ENCODE peak calls at places on chromosomes 12 and 14, in nine cellular contexts. One of them, this sample, is unnamed.

GRCh38 chr12:120367252-120367923 is 1.6 kb downstream of the MSI1 start:
- DNase-seq in esophagus squamous epithelium: no peak
- DNase-seq in AG04450: no peak
- DNase-seq in breast epithelium: no peak
- DNase-seq in uterus: no peak
- DNase-seq in MCF 10A: no peak
- DNase-seq in CD4-positive, alpha-beta T cell: no peak
- DNase-seq in GM12864: no peak
- DNase-seq in endothelial cell: peak
- DNase-seq in this sample: peak

GRCh38 chr14:46197856-46198255 is 453.7 kb downstream of the RPL10L start:
- DNase-seq in endothelial cell: no peak
- DNase-seq in breast epithelium: no peak
- DNase-seq in CD4-positive, alpha-beta T cell: no peak
- DNase-seq in uterus: no peak
- DNase-seq in MCF 10A: no peak
- DNase-seq in esophagus squamous epithelium: no peak
- DNase-seq in AG04450: no peak
- DNase-seq in GM12864: no peak
- DNase-seq in this sample: no peak

GRCh38 chr12:123494124-123494843 is 36.3 kb downstream of the SNRNP35 start:
- DNase-seq in breast epithelium: no peak
- DNase-seq in endothelial cell: no peak
- DNase-seq in esophagus squamous epithelium: no peak
- DNase-seq in AG04450: no peak
- DNase-seq in uterus: no peak
- DNase-seq in CD4-positive, alpha-beta T cell: no peak
- DNase-seq in MCF 10A: no peak
- DNase-seq in GM12864: no peak
- DNase-seq in this sample: no peak

GRCh38 chr12:90978117-90978770 is 23.3 kb upstream of the CCER1 start:
- DNase-seq in breast epithelium: no peak
- DNase-seq in endothelial cell: no peak
- DNase-seq in uterus: no peak
- DNase-seq in GM12864: peak
- DNase-seq in AG04450: peak
- DNase-seq in CD4-positive, alpha-beta T cell: no peak
- DNase-seq in esophagus squamous epithelium: no peak
- DNase-seq in MCF 10A: peak
- DNase-seq in this sample: no peak

GRCh38 chr14:55530464-55530863 is 49.5 kb upstream of the KTN1 start:
- DNase-seq in breast epithelium: no peak
- DNase-seq in CD4-positive, alpha-beta T cell: no peak
- DNase-seq in MCF 10A: no peak
- DNase-seq in uterus: no peak
- DNase-seq in esophagus squamous epithelium: no peak
- DNase-seq in GM12864: no peak
- DNase-seq in endothelial cell: no peak
- DNase-seq in AG04450: no peak
- DNase-seq in this sample: no peak

GRCh38 chr12:83408168-83408567 is 721.5 kb downstream of the TMTC2 start:
- DNase-seq in CD4-positive, alpha-beta T cell: no peak
- DNase-seq in breast epithelium: no peak
- DNase-seq in AG04450: no peak
- DNase-seq in endothelial cell: no peak
- DNase-seq in uterus: no peak
- DNase-seq in MCF 10A: no peak
- DNase-seq in esophagus squamous epithelium: no peak
- DNase-seq in GM12864: no peak
- DNase-seq in this sample: no peak

GRCh38 chr12:10119072-10119471 is 10.9 kb downstream of the CLEC7A start:
- DNase-seq in endothelial cell: no peak
- DNase-seq in uterus: no peak
- DNase-seq in CD4-positive, alpha-beta T cell: no peak
- DNase-seq in GM12864: no peak
- DNase-seq in MCF 10A: peak
- DNase-seq in esophagus squamous epithelium: no peak
- DNase-seq in AG04450: no peak
- DNase-seq in breast epithelium: no peak
- DNase-seq in this sample: no peak

GRCh38 chr14:81981311-81981675 is 447.6 kb upstream of the SEL1L start:
- DNase-seq in uterus: no peak
- DNase-seq in breast epithelium: no peak
- DNase-seq in GM12864: no peak
- DNase-seq in endothelial cell: no peak
- DNase-seq in CD4-positive, alpha-beta T cell: no peak
- DNase-seq in esophagus squamous epithelium: no peak
- DNase-seq in AG04450: no peak
- DNase-seq in MCF 10A: no peak
- DNase-seq in this sample: no peak

GRCh38 chr14:61911534-61911933 is 149.3 kb downstream of the SNAPC1 start:
- DNase-seq in uterus: no peak
- DNase-seq in CD4-positive, alpha-beta T cell: peak
- DNase-seq in breast epithelium: no peak
- DNase-seq in endothelial cell: no peak
- DNase-seq in AG04450: no peak
- DNase-seq in esophagus squamous epithelium: no peak
- DNase-seq in GM12864: no peak
- DNase-seq in MCF 10A: no peak
- DNase-seq in this sample: no peak

GRCh38 chr12:89236748-89237428 is 115.4 kb downstream of the DUSP6 start:
- DNase-seq in GM12864: no peak
- DNase-seq in MCF 10A: no peak
- DNase-seq in endothelial cell: no peak
- DNase-seq in breast epithelium: no peak
- DNase-seq in CD4-positive, alpha-beta T cell: no peak
- DNase-seq in AG04450: no peak
- DNase-seq in uterus: no peak
- DNase-seq in esophagus squamous epithelium: no peak
- DNase-seq in this sample: no peak

GRCh38 chr12:52075409-52075724 is 4.1 kb upstream of the SMIM41 start:
- DNase-seq in AG04450: no peak
- DNase-seq in GM12864: no peak
- DNase-seq in CD4-positive, alpha-beta T cell: no peak
- DNase-seq in endothelial cell: no peak
- DNase-seq in uterus: no peak
- DNase-seq in breast epithelium: no peak
- DNase-seq in esophagus squamous epithelium: no peak
- DNase-seq in MCF 10A: no peak
- DNase-seq in this sample: no peak

GRCh38 chr12:59193476-59194050 is 273.3 kb upstream of the LRIG3 start:
- DNase-seq in MCF 10A: no peak
- DNase-seq in GM12864: no peak
- DNase-seq in endothelial cell: no peak
- DNase-seq in esophagus squamous epithelium: no peak
- DNase-seq in breast epithelium: no peak
- DNase-seq in uterus: no peak
- DNase-seq in CD4-positive, alpha-beta T cell: no peak
- DNase-seq in AG04450: no peak
- DNase-seq in this sample: no peak

GRCh38 chr12:131536337-131536736 is 174.6 kb upstream of the SFSWAP start:
- DNase-seq in uterus: no peak
- DNase-seq in AG04450: no peak
- DNase-seq in MCF 10A: no peak
- DNase-seq in endothelial cell: no peak
- DNase-seq in GM12864: no peak
- DNase-seq in breast epithelium: no peak
- DNase-seq in CD4-positive, alpha-beta T cell: peak
- DNase-seq in esophagus squamous epithelium: no peak
- DNase-seq in this sample: peak

GRCh38 chr14:103207038-103207403 is 83.8 kb downstream of the TNFAIP2 start:
- DNase-seq in esophagus squamous epithelium: no peak
- DNase-seq in endothelial cell: no peak
- DNase-seq in uterus: peak
- DNase-seq in AG04450: no peak
- DNase-seq in CD4-positive, alpha-beta T cell: no peak
- DNase-seq in GM12864: no peak
- DNase-seq in breast epithelium: peak
- DNase-seq in MCF 10A: no peak
- DNase-seq in this sample: no peak

GRCh38 chr12:78885466-78885865 is 20.9 kb downstream of the SYT1 start:
- DNase-seq in AG04450: no peak
- DNase-seq in CD4-positive, alpha-beta T cell: no peak
- DNase-seq in endothelial cell: no peak
- DNase-seq in breast epithelium: no peak
- DNase-seq in MCF 10A: no peak
- DNase-seq in esophagus squamous epithelium: no peak
- DNase-seq in GM12864: no peak
- DNase-seq in uterus: no peak
- DNase-seq in this sample: no peak
- TF ChIP-seq CTCF in AG04450: no peak
- TF ChIP-seq CTCF in CD4-positive, alpha-beta T cell: no peak
- TF ChIP-seq CTCF in endothelial cell: no peak
- TF ChIP-seq CTCF in breast epithelium: no peak
- TF ChIP-seq CTCF in MCF 10A: no peak
- TF ChIP-seq CTCF in esophagus squamous epithelium: no peak
- TF ChIP-seq CTCF in GM12864: no peak
- TF ChIP-seq CTCF in uterus: no peak
- TF ChIP-seq CTCF in this sample: no peak

GRCh38 chr14:100883789-100884101 is 19.8 kb downstream of the RTL1 start:
- DNase-seq in uterus: no peak
- DNase-seq in esophagus squamous epithelium: no peak
- DNase-seq in GM12864: no peak
- DNase-seq in breast epithelium: no peak
- DNase-seq in endothelial cell: no peak
- DNase-seq in MCF 10A: no peak
- DNase-seq in CD4-positive, alpha-beta T cell: no peak
- DNase-seq in AG04450: no peak
- DNase-seq in this sample: no peak

GRCh38 chr14:100887728-100888335 is 15.7 kb downstream of the RTL1 start:
- DNase-seq in uterus: no peak
- DNase-seq in CD4-positive, alpha-beta T cell: no peak
- DNase-seq in endothelial cell: no peak
- DNase-seq in esophagus squamous epithelium: no peak
- DNase-seq in AG04450: no peak
- DNase-seq in MCF 10A: no peak
- DNase-seq in breast epithelium: no peak
- DNase-seq in GM12864: no peak
- DNase-seq in this sample: no peak

GRCh38 chr14:100882991-100883788 is 20.3 kb downstream of the RTL1 start:
- DNase-seq in AG04450: no peak
- DNase-seq in endothelial cell: no peak
- DNase-seq in esophagus squamous epithelium: no peak
- DNase-seq in uterus: no peak
- DNase-seq in CD4-positive, alpha-beta T cell: no peak
- DNase-seq in MCF 10A: no peak
- DNase-seq in GM12864: no peak
- DNase-seq in breast epithelium: no peak
- DNase-seq in this sample: no peak

GRCh38 chr14:100884456-100884855 is 19.1 kb downstream of the RTL1 start:
- DNase-seq in CD4-positive, alpha-beta T cell: no peak
- DNase-seq in AG04450: no peak
- DNase-seq in endothelial cell: no peak
- DNase-seq in MCF 10A: no peak
- DNase-seq in GM12864: no peak
- DNase-seq in esophagus squamous epithelium: no peak
- DNase-seq in uterus: no peak
- DNase-seq in breast epithelium: no peak
- DNase-seq in this sample: no peak

DNA sequence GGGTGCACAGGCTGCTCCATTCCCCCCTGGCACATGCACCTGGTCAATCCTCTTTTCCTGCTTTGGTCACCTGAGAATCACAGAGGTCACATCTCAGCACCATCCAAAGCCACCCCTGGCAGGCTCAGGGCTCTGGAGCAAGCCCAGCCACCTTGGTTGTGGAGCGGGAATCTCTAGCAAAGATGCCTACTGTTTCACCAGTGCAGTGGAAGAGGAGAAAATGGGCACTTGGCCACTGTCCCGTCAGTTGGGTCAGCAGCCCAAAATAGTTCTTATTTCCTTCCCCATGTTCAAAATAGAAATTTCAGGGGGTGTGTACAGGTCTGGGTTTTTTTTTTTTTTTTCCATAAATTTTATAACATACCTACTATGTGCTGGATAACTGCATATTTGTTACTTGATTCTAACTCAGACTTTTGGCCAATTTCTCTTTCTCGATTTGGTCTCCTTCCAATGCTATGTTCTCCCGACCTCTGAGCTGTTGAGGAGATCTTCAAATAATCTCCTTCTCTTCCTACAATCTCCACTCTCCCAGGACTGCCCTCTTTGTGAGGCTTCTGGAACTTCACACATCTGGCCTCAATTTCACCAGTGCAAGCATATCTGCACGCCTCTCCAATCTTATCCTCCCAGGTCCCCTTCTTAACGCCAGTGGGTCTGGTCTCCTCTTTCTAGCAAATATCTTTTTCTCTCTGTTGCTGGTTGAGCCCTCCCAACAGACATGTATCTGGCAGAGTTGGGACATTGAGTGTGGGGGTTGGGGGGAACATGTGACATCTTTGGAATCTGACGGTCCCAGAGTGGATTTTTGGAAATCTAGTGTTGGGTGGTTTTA is 18.1 kb downstream of the RTL1 start:
- DNase-seq in AG04450: no peak
- DNase-seq in MCF 10A: no peak
- DNase-seq in GM12864: no peak
- DNase-seq in endothelial cell: no peak
- DNase-seq in breast epithelium: no peak
- DNase-seq in CD4-positive, alpha-beta T cell: no peak
- DNase-seq in uterus: no peak
- DNase-seq in esophagus squamous epithelium: no peak
- DNase-seq in this sample: no peak
- TF ChIP-seq CTCF in AG04450: no peak
- TF ChIP-seq CTCF in MCF 10A: no peak
- TF ChIP-seq CTCF in GM12864: no peak
- TF ChIP-seq CTCF in endothelial cell: no peak
- TF ChIP-seq CTCF in breast epithelium: no peak
- TF ChIP-seq CTCF in CD4-positive, alpha-beta T cell: no peak
- TF ChIP-seq CTCF in uterus: no peak
- TF ChIP-seq CTCF in esophagus squamous epithelium: no peak
- TF ChIP-seq CTCF in this sample: no peak

GRCh38 chr12:53452159-53453077 is 516 bp downstream of the PCBP2 start:
- DNase-seq in AG04450: peak
- DNase-seq in breast epithelium: peak
- DNase-seq in endothelial cell: peak
- DNase-seq in esophagus squamous epithelium: peak
- DNase-seq in CD4-positive, alpha-beta T cell: peak
- DNase-seq in GM12864: no peak
- DNase-seq in uterus: peak
- DNase-seq in MCF 10A: peak
- DNase-seq in this sample: peak
- TF ChIP-seq CTCF in AG04450: peak
- TF ChIP-seq CTCF in breast epithelium: peak
- TF ChIP-seq CTCF in endothelial cell: no peak
- TF ChIP-seq CTCF in esophagus squamous epithelium: peak
- TF ChIP-seq CTCF in CD4-positive, alpha-beta T cell: peak
- TF ChIP-seq CTCF in GM12864: peak
- TF ChIP-seq CTCF in uterus: no peak
- TF ChIP-seq CTCF in MCF 10A: peak
- TF ChIP-seq CTCF in this sample: peak

DNA sequence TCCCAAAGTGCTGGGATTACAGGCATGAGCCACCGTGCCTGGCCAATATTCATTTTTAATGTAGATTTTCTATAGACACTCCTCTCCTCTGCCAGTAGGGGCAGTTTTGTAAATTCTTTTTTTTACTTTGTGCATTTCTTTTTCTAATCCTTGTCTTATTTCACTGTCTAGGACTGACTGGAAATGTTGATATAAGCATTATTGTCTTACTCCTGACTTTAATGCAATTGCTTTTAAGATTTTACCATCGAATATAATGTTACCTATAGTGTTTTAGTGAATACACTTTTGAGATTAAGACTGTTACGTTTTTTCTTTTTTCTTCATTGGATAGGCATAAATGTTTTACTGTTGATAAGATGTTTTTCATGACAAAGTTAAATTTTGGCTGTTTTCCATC is 35.4 kb upstream of the EMP1 start:
- DNase-seq in AG04450: no peak
- DNase-seq in endothelial cell: no peak
- DNase-seq in breast epithelium: no peak
- DNase-seq in uterus: no peak
- DNase-seq in CD4-positive, alpha-beta T cell: no peak
- DNase-seq in esophagus squamous epithelium: no peak
- DNase-seq in MCF 10A: no peak
- DNase-seq in GM12864: no peak
- DNase-seq in this sample: no peak
- TF ChIP-seq CTCF in AG04450: peak
- TF ChIP-seq CTCF in endothelial cell: peak
- TF ChIP-seq CTCF in breast epithelium: no peak
- TF ChIP-seq CTCF in uterus: no peak
- TF ChIP-seq CTCF in CD4-positive, alpha-beta T cell: no peak
- TF ChIP-seq CTCF in esophagus squamous epithelium: no peak
- TF ChIP-seq CTCF in MCF 10A: peak
- TF ChIP-seq CTCF in GM12864: peak
- TF ChIP-seq CTCF in this sample: peak